ENCODE peak calls at places on chromosomes 3 and 15, in six cellular contexts. W is GM12864; G is GM20000; C is naive thymus-derived CD8-positive, alpha-beta T cell; K is NCI-H1105 treated with DMSO at 0.1 percent for 48 hours; P is GM12865. R is an unnamed sample.

GRCh38 chr15:88730751-88731150 is 72.5 kb upstream of the ACAN start:
- DNase-seq in W (no peak), G (no peak), C (no peak), K (no peak), P (no peak), R (no peak)

GRCh38 chr15:64275934-64276333 is 80.0 kb downstream of the CSNK1G1 start:
- DNase-seq in W (no peak), G (peak), C (no peak), K (no peak), P (no peak), R (no peak)

GRCh38 chr3:45567730-45568172 is 26.8 kb upstream of the LIMD1 start:
- DNase-seq in W (peak), G (peak), C (peak), K (no peak), P (peak), R (no peak)

GRCh38 chr3:192812736-192813383 is 85.5 kb upstream of the FGF12 start:
- DNase-seq in W (no peak), G (no peak), C (peak), K (peak), P (peak), R (no peak)

GRCh38 chr3:160112996-160113395 is 112.2 kb upstream of the C3orf80 start:
- DNase-seq in W (no peak), G (no peak), C (no peak), K (no peak), P (no peak), R (no peak)

GRCh38 chr15:60933914-60934885 is 294.9 kb downstream of the RORA start:
- DNase-seq in W (no peak), G (no peak), C (peak), K (peak), P (no peak), R (no peak)

GRCh38 chr3:4948395-4948794 is 30.8 kb upstream of the BHLHE40 start:
- DNase-seq in W (no peak), G (no peak), C (no peak), K (no peak), P (no peak), R (no peak)

GRCh38 chr3:32934150-32934742 is 17.2 kb upstream of the CCR4 start:
- DNase-seq in W (no peak), G (peak), C (no peak), K (no peak), P (peak), R (peak)

GRCh38 chr3:33665294-33665693 is 52.8 kb downstream of the CLASP2 start:
- DNase-seq in W (no peak), G (no peak), C (no peak), K (no peak), P (no peak), R (no peak)

GRCh38 chr15:28881170-28881569 is 4.6 kb upstream of the APBA2 start:
- DNase-seq in W (no peak), G (no peak), C (no peak), K (no peak), P (no peak), R (no peak)

GRCh38 chr3:186049001-186049400 is 59.9 kb downstream of the ETV5 start:
- DNase-seq in W (no peak), G (no peak), C (no peak), K (no peak), P (no peak), R (no peak)

GRCh38 chr15:39621961-39622360 is 41.1 kb downstream of the THBS1 start:
- DNase-seq in W (no peak), G (no peak), C (no peak), K (no peak), P (no peak), R (no peak)

GRCh38 chr3:111373861-111374260 is 168.1 kb upstream of the CD96 start:
- DNase-seq in W (no peak), G (no peak), C (no peak), K (no peak), P (no peak), R (no peak)

GRCh38 chr3:94965867-94966471 is 903.1 kb downstream of the NSUN3 start:
- DNase-seq in W (no peak), G (no peak), C (no peak), K (no peak), P (no peak), R (no peak)

GRCh38 chr3:165443664-165444063 is 247.5 kb upstream of the SLITRK3 start:
- DNase-seq in W (no peak), G (no peak), C (no peak), K (no peak), P (no peak), R (no peak)

GRCh38 chr15:80317389-80318169 is 65.6 kb upstream of the CTXND1 start:
- DNase-seq in W (no peak), G (no peak), C (no peak), K (no peak), P (peak), R (no peak)

GRCh38 chr3:186609247-186609868 is 3.5 kb upstream of the AHSG start:
- DNase-seq in W (no peak), G (peak), C (no peak), K (no peak), P (peak), R (no peak)

GRCh38 chr3:102057781-102058421 is 208.6 kb downstream of the NFKBIZ start:
- DNase-seq in W (peak), G (peak), C (peak), K (no peak), P (peak), R (peak)

GRCh38 chr15:71444866-71445590 is 329.8 kb downstream of the THSD4 start:
- DNase-seq in W (no peak), G (no peak), C (no peak), K (no peak), P (no peak), R (no peak)

GRCh38 chr3:125059488-125060245 is 3.9 kb upstream of the HEG1 start:
- DNase-seq in W (no peak), G (no peak), C (no peak), K (no peak), P (no peak), R (no peak)